ENCODE peak calls at places on chromosomes 13 and 19, in seven cellular contexts. X, J, G, K, H, P and S are unnamed samples.

GRCh38 chr19:6357995-6358394 is 3.3 kb upstream of the CLPP start:
- DNase-seq in J (no peak), K (no peak), G (no peak), X (no peak), P (peak; percentile 25), H (no peak), S (no peak)

GRCh38 chr19:18063463-18063862 is 23.3 kb downstream of the IL12RB1 start:
- DNase-seq in K (no peak), H (no peak), J (no peak), P (no peak), G (no peak), X (peak; percentile 61), S (peak; percentile 73)

GRCh38 chr19:33463194-33463593 is 58.4 kb downstream of the PEPD start:
- DNase-seq in J (no peak), K (no peak), P (no peak), H (no peak), X (no peak), G (no peak), S (peak; percentile 2)

GRCh38 chr13:30191491-30192100 is 115.8 kb downstream of the KATNAL1 start:
- DNase-seq in J (no peak), H (no peak), K (peak; percentile 68), G (no peak), P (no peak), X (peak; percentile 24), S (no peak)

GRCh38 chr13:52760078-52760477 is 20.5 kb upstream of the CNMD start:
- DNase-seq in J (no peak), K (no peak), G (no peak), X (no peak), P (peak; percentile 16), H (no peak), S (no peak)

GRCh38 chr13:30142502-30143211 is 164.7 kb downstream of the KATNAL1 start:
- DNase-seq in K (peak; percentile 98), H (peak; percentile 84), J (no peak), P (peak; percentile 61), G (no peak), X (peak; percentile 78), S (peak; percentile 45)

GRCh38 chr13:99486996-99487395 is 14.3 kb upstream of the TM9SF2 start:
- DNase-seq in K (peak; percentile 4), P (no peak), J (no peak), X (no peak), H (no peak), G (no peak), S (no peak)

GRCh38 chr13:49502954-49503353 is 7.2 kb downstream of the PHF11 start:
- DNase-seq in G (no peak), P (no peak), H (no peak), X (no peak), K (peak; percentile 53), J (no peak), S (no peak)

GRCh38 chr19:41877916-41878905 is 1.1 kb downstream of the CD79A start:
- DNase-seq in G (no peak), P (no peak), J (no peak), K (no peak), X (no peak), H (no peak), S (no peak)

GRCh38 chr19:16315825-16316505 is 8.7 kb upstream of the KLF2 start:
- DNase-seq in K (peak; percentile 99), G (no peak), J (no peak), X (peak; percentile 79), P (no peak), H (peak; percentile 59), S (no peak)

GRCh38 chr19:55591555-55591954 is 7.8 kb downstream of the FIZ1 start:
- DNase-seq in X (no peak), G (no peak), K (no peak), P (no peak), J (no peak), H (no peak), S (peak; percentile 62)

GRCh38 chr19:35540356-35540927 is 5.0 kb upstream of the TMEM147 start:
- DNase-seq in P (no peak), G (no peak), K (no peak), H (no peak), X (no peak), J (no peak), S (no peak)

GRCh38 chr19:52601025-52601973 is 31.2 kb downstream of the ZNF701 start:
- DNase-seq in J (peak; percentile 88), P (peak; percentile 93), X (peak; percentile 97), G (peak; percentile 93), H (peak; percentile 89), K (peak; percentile 94), S (peak; percentile 94)

GRCh38 chr13:114112231-114112825 is 20.1 kb downstream of the RASA3 start:
- DNase-seq in K (no peak), G (no peak), H (no peak), P (no peak), X (no peak), J (no peak), S (no peak)